ENCODE peak calls at places on chromosome 5, in six cellular contexts. Y, V, G, I, R and O are unnamed samples.
A peak's percentile ranks its signal among the peaks of the same experiment; 100 is the strongest.

GRCh38 chr5:142946547-142947426 is 176.6 kb downstream of the ARHGAP26 start:
- DNase-seq in Y (no peak), V (no peak), G (no peak), I (no peak), R (no peak), O (no peak)

GRCh38 chr5:35436441-35437057 is 181.1 kb upstream of the SPEF2 start:
- DNase-seq in Y (peak; percentile 76), V (peak; percentile 44), G (peak; percentile 70), I (no peak), R (peak; percentile 57), O (peak; percentile 64)

GRCh38 chr5:10366310-10367297 is 13.1 kb downstream of the MARCHF6 start:
- DNase-seq in Y (no peak), V (no peak), G (peak; percentile 45), I (no peak), R (peak; percentile 92), O (peak; percentile 85)

GRCh38 chr5:159555084-159555483 is 224.8 kb upstream of the IL12B start:
- DNase-seq in Y (no peak), V (no peak), G (no peak), I (no peak), R (no peak), O (no peak)

GRCh38 chr5:132905938-132906337 is 32.5 kb downstream of the LEAP2 start:
- DNase-seq in Y (no peak), V (no peak), G (peak; percentile 17), I (no peak), R (no peak), O (no peak)

GRCh38 chr5:106312360-106312759 is 1358.4 kb downstream of the EFNA5 start:
- DNase-seq in Y (no peak), V (no peak), G (no peak), I (no peak), R (peak; percentile 75), O (peak; percentile 43)

GRCh38 chr5:56625577-56625976 is 189.8 kb upstream of the MAP3K1 start:
- DNase-seq in Y (no peak), V (no peak), G (no peak), I (no peak), R (peak; percentile 66), O (peak; percentile 87)

GRCh38 chr5:124963236-124963929 is 216.9 kb upstream of the ZNF608 start:
- DNase-seq in Y (no peak), V (peak; percentile 74), G (peak; percentile 73), I (peak; percentile 55), R (peak; percentile 32), O (peak; percentile 81)

GRCh38 chr5:12292610-12293204 is 388.5 kb upstream of the CTNND2 start:
- DNase-seq in Y (peak; percentile 72), V (peak; percentile 67), G (peak; percentile 44), I (no peak), R (peak; percentile 88), O (peak; percentile 4)

GRCh38 chr5:172052454-172053236 is 46.2 kb upstream of the FBXW11 start:
- DNase-seq in Y (no peak), V (no peak), G (no peak), I (no peak), R (no peak), O (peak; percentile 84)

GRCh38 chr5:112757468-112758208 is 20.0 kb downstream of the APC start:
- DNase-seq in Y (peak; percentile 88), V (peak; percentile 75), G (peak; percentile 68), I (no peak), R (peak; percentile 79), O (peak; percentile 73)

GRCh38 chr5:154508114-154508513 is 30.1 kb upstream of the HAND1 start:
- DNase-seq in Y (no peak), V (no peak), G (no peak), I (no peak), R (no peak), O (no peak)

GRCh38 chr5:40405230-40405629 is 274.5 kb upstream of the PTGER4 start:
- DNase-seq in Y (no peak), V (no peak), G (no peak), I (no peak), R (peak; percentile 68), O (no peak)

GRCh38 chr5:150575745-150576448 is 64.6 kb upstream of the SYNPO start:
- DNase-seq in Y (no peak), V (no peak), G (no peak), I (no peak), R (no peak), O (no peak)

GRCh38 chr5:150573867-150574817 is 66.2 kb downstream of the NDST1 start:
- DNase-seq in Y (no peak), V (peak; percentile 36), G (no peak), I (no peak), R (no peak), O (peak; percentile 24)

GRCh38 chr5:150571836-150572235 is 63.9 kb downstream of the NDST1 start:
- DNase-seq in Y (no peak), V (no peak), G (no peak), I (no peak), R (no peak), O (no peak)

GRCh38 chr5:150574818-150575537 is 65.5 kb upstream of the SYNPO start:
- DNase-seq in Y (no peak), V (no peak), G (no peak), I (no peak), R (no peak), O (no peak)

GRCh38 chr5:150573216-150573615 is 65.3 kb downstream of the NDST1 start:
- DNase-seq in Y (no peak), V (no peak), G (no peak), I (no peak), R (no peak), O (no peak)
- H3K79me2 ChIP-seq in Y (no peaks in the 10 kb centered on the region), V (no peaks in the 10 kb centered on the region), G (no peaks in the 10 kb centered on the region), I (no peaks in the 10 kb centered on the region), R (no peaks in the 10 kb centered on the region), O (no peaks in the 10 kb centered on the region)

GRCh38 chr5:97560176-97560993 is 377.3 kb upstream of the RIOK2 start:
- DNase-seq in Y (no peak), V (no peak), G (no peak), I (no peak), R (no peak), O (no peak)
- H3K79me2 ChIP-seq in Y (no peaks in the 10 kb centered on the region), V (no peaks in the 10 kb centered on the region), G (no peaks in the 10 kb centered on the region), I (no peaks in the 10 kb centered on the region), R (no peaks in the 10 kb centered on the region), O (no peaks in the 10 kb centered on the region)

GRCh38 chr5:131792900-131793299 is 3.9 kb downstream of the FNIP1 start:
- DNase-seq in Y (no peak), V (no peak), G (no peak), I (no peak), R (no peak), O (peak; percentile 33)
- H3K79me2 ChIP-seq in Y (peaks cover 88% of the 10 kb centered on the region), V (peaks cover 11% of the 10 kb centered on the region), G (peaks cover 86% of the 10 kb centered on the region), I (peaks cover 4% of the 10 kb centered on the region), R (peaks cover 85% of the 10 kb centered on the region), O (peaks cover 89% of the 10 kb centered on the region)

GRCh38 chr5:95931118-95931833 is 30.4 kb downstream of the ELL2 start:
- DNase-seq in Y (no peak), V (no peak), G (no peak), I (no peak), R (peak; percentile 15), O (no peak)
- H3K79me2 ChIP-seq in Y (no peaks in the 10 kb centered on the region), V (no peaks in the 10 kb centered on the region), G (peaks cover 88% of the 10 kb centered on the region), I (no peaks in the 10 kb centered on the region), R (peaks cover 84% of the 10 kb centered on the region), O (peaks cover 98% of the 10 kb centered on the region)

GRCh38 chr5:5521029-5521428 is 98.6 kb downstream of the ICE1 start:
- DNase-seq in Y (no peak), V (no peak), G (no peak), I (peak; percentile 46), R (no peak), O (no peak)
- H3K79me2 ChIP-seq in Y (no peaks in the 10 kb centered on the region), V (no peaks in the 10 kb centered on the region), G (no peaks in the 10 kb centered on the region), I (no peaks in the 10 kb centered on the region), R (no peaks in the 10 kb centered on the region), O (no peaks in the 10 kb centered on the region)

GRCh38 chr5:147483197-147483790 is 26.6 kb downstream of the DPYSL3 start:
- DNase-seq in Y (no peak), V (no peak), G (no peak), I (no peak), R (peak; percentile 7), O (peak; percentile 45)

GRCh38 chr5:147479949-147480348 is 29.9 kb downstream of the DPYSL3 start:
- DNase-seq in Y (no peak), V (no peak), G (no peak), I (peak; percentile 58), R (peak; percentile 65), O (peak; percentile 74)

GRCh38 chr5:147481376-147481775 is 28.5 kb downstream of the DPYSL3 start:
- DNase-seq in Y (no peak), V (no peak), G (no peak), I (no peak), R (no peak), O (peak; percentile 89)

GRCh38 chr5:147482426-147483196 is 27.3 kb downstream of the DPYSL3 start:
- DNase-seq in Y (no peak), V (peak; percentile 48), G (no peak), I (no peak), R (no peak), O (peak; percentile 29)

GRCh38 chr5:147481857-147482256 is 28.0 kb downstream of the DPYSL3 start:
- DNase-seq in Y (no peak), V (no peak), G (no peak), I (no peak), R (no peak), O (peak; percentile 69)
- H3K79me2 ChIP-seq in Y (no peaks in the 10 kb centered on the region), V (no peaks in the 10 kb centered on the region), G (no peaks in the 10 kb centered on the region), I (peaks cover 6% of the 10 kb centered on the region), R (no peaks in the 10 kb centered on the region), O (peaks cover 24% of the 10 kb centered on the region)